ENCODE peak calls at places on chromosomes 4 and X, in five cellular contexts. E, I, C, K and D are unnamed samples.

GRCh38 chrX:46184749-46185148 is 360.5 kb downstream of the ZNF674 start:
- DNase-seq in E (no peak), I (no peak), C (no peak), K (no peak), D (peak; percentile 80)

GRCh38 chr4:122894802-122895201 is 27.6 kb downstream of the NUDT6 start:
- DNase-seq in E (no peak), I (no peak), C (no peak), K (no peak), D (no peak)

GRCh38 chr4:17336524-17336941 is 175.4 kb downstream of the QDPR start:
- DNase-seq in E (peak; percentile 10), I (peak; percentile 33), C (peak; percentile 87), K (peak; percentile 78), D (no peak)

GRCh38 chrX:20594985-20595384 is 328.3 kb upstream of the RPS6KA3 start:
- DNase-seq in E (no peak), I (peak; percentile 8), C (no peak), K (peak; percentile 1), D (peak; percentile 9)

GRCh38 chr4:20370284-20370683 is 118.6 kb downstream of the SLIT2 start:
- DNase-seq in E (no peak), I (peak; percentile 43), C (no peak), K (no peak), D (no peak)

GRCh38 chr4:15410750-15411149 is 17.1 kb upstream of the C1QTNF7 start:
- DNase-seq in E (peak; percentile 23), I (peak; percentile 54), C (no peak), K (peak; percentile 20), D (no peak)

GRCh38 chr4:139587452-139587851 is 31.4 kb upstream of the SETD7 start:
- DNase-seq in E (no peak), I (no peak), C (no peak), K (no peak), D (no peak)

GRCh38 chrX:131264665-131265064 is 24.4 kb downstream of the IGSF1 start:
- DNase-seq in E (no peak), I (no peak), C (no peak), K (no peak), D (no peak)

GRCh38 chr4:121696140-121696640 is 590 bp downstream of the ANXA5 start:
- DNase-seq in E (peak; percentile 76), I (peak; percentile 87), C (peak; percentile 69), K (peak; percentile 76), D (peak; percentile 60)

GRCh38 chr4:57113870-57114269 is 3.7 kb upstream of the IGFBP7 start:
- DNase-seq in E (no peak), I (no peak), C (no peak), K (no peak), D (no peak)

GRCh38 chrX:38426785-38427184 is 74.4 kb downstream of the OTC start:
- DNase-seq in E (peak; percentile 9), I (peak; percentile 8), C (peak; percentile 51), K (no peak), D (peak; percentile 8)

GRCh38 chr4:76449824-76450223 is 14.8 kb downstream of the SHROOM3 start:
- DNase-seq in E (no peak), I (peak; percentile 70), C (no peak), K (no peak), D (no peak)

GRCh38 chr4:140750470-140750869 is 5.7 kb downstream of the TBC1D9 start:
- DNase-seq in E (no peak), I (no peak), C (no peak), K (no peak), D (no peak)

GRCh38 chr4:156223985-156224384 is 270.3 kb upstream of the CTSO start:
- DNase-seq in E (no peak), I (no peak), C (no peak), K (no peak), D (peak; percentile 56)

GRCh38 chr4:166972071-166972470 is 262.2 kb downstream of the SPOCK3 start:
- DNase-seq in E (no peak), I (peak; percentile 59), C (peak; percentile 54), K (peak; percentile 62), D (peak; percentile 84)

GRCh38 chrX:133983974-133984578 is 1.3 kb downstream of the GPC3 start:
- DNase-seq in E (no peak), I (no peak), C (no peak), K (no peak), D (no peak)